ENCODE peak calls at places on chromosomes 12 and 14, in four cellular contexts. One of them, this sample, is unnamed. For H3K27me3, the result is how much of the 10 kb centered on the place peaks cover.

GRCh38 chr12:42732908-42733411 is 143.4 kb upstream of the PRICKLE1 start:
- DNase-seq in aorta: no peak
- DNase-seq in NT2/D1: no peak
- DNase-seq in fibroblast of lung: peak
- DNase-seq in this sample: no peak

GRCh38 chr12:34347367-34347766 is 325.1 kb downstream of the ALG10 start:
- DNase-seq in fibroblast of lung: no peak
- DNase-seq in aorta: no peak
- DNase-seq in NT2/D1: peak
- DNase-seq in this sample: no peak

GRCh38 chr12:105698047-105698446 is 367.6 kb downstream of the C12orf75 start:
- DNase-seq in aorta: no peak
- DNase-seq in fibroblast of lung: no peak
- DNase-seq in NT2/D1: peak
- DNase-seq in this sample: peak

GRCh38 chr12:66832997-66833396 is 154.1 kb upstream of the GRIP1 start:
- DNase-seq in fibroblast of lung: no peak
- DNase-seq in aorta: no peak
- DNase-seq in NT2/D1: no peak
- DNase-seq in this sample: no peak

GRCh38 chr14:60090864-60091519 is 731 bp upstream of the PCNX4 start:
- DNase-seq in fibroblast of lung: peak
- DNase-seq in NT2/D1: no peak
- DNase-seq in aorta: peak
- DNase-seq in this sample: peak

GRCh38 chr14:65080954-65081747 is 21.2 kb downstream of the MAX start:
- DNase-seq in NT2/D1: no peak
- DNase-seq in fibroblast of lung: no peak
- DNase-seq in aorta: no peak
- DNase-seq in this sample: no peak

GRCh38 chr12:87813476-87814234 is 215.5 kb downstream of the C12orf50 start:
- DNase-seq in aorta: no peak
- DNase-seq in NT2/D1: no peak
- DNase-seq in fibroblast of lung: peak
- DNase-seq in this sample: no peak

GRCh38 chr14:104871145-104871655 is 6.1 kb downstream of the CEP170B start:
- DNase-seq in aorta: no peak
- DNase-seq in NT2/D1: no peak
- DNase-seq in fibroblast of lung: no peak
- DNase-seq in this sample: no peak

GRCh38 chr14:103629503-103630121 is 601 bp downstream of the KLC1 start:
- DNase-seq in aorta: peak
- DNase-seq in fibroblast of lung: peak
- DNase-seq in NT2/D1: no peak
- DNase-seq in this sample: peak

GRCh38 chr14:52551696-52552062 is 626 bp downstream of the TXNDC16 start:
- DNase-seq in fibroblast of lung: peak
- DNase-seq in aorta: no peak
- DNase-seq in NT2/D1: no peak
- DNase-seq in this sample: peak

GRCh38 chr12:111408116-111408440 is 2.4 kb downstream of the SH2B3 start:
- DNase-seq in fibroblast of lung: no peak
- DNase-seq in NT2/D1: no peak
- DNase-seq in aorta: no peak
- DNase-seq in this sample: no peak

GRCh38 chr12:64566882-64567517 is 43.3 kb upstream of the RASSF3 start:
- DNase-seq in aorta: no peak
- DNase-seq in NT2/D1: no peak
- DNase-seq in fibroblast of lung: no peak
- DNase-seq in this sample: no peak

GRCh38 chr12:115207216-115207915 is 523.4 kb upstream of the TBX3 start:
- DNase-seq in fibroblast of lung: no peak
- DNase-seq in aorta: no peak
- DNase-seq in NT2/D1: no peak
- DNase-seq in this sample: no peak

GRCh38 chr14:50871914-50872732 is at the start of gene ABHD12B:
- DNase-seq in aorta: no peak
- DNase-seq in fibroblast of lung: peak
- DNase-seq in NT2/D1: no peak
- DNase-seq in this sample: no peak

GRCh38 chr12:52655720-52656124 is 3.7 kb upstream of the KRT2 start:
- DNase-seq in aorta: no peak
- DNase-seq in fibroblast of lung: no peak
- DNase-seq in NT2/D1: no peak
- DNase-seq in this sample: no peak

GRCh38 chr12:103840881-103841689 is at the start of gene NT5DC3:
- DNase-seq in fibroblast of lung: peak
- DNase-seq in aorta: peak
- DNase-seq in NT2/D1: peak
- DNase-seq in this sample: peak

GRCh38 chr12:109393437-109394345 is 46.0 kb downstream of the MYO1H start:
- DNase-seq in NT2/D1: peak
- DNase-seq in fibroblast of lung: peak
- DNase-seq in aorta: no peak
- DNase-seq in this sample: peak

GRCh38 chr12:71766202-71766601 is 11.5 kb downstream of the RAB21 start:
- DNase-seq in NT2/D1: no peak
- DNase-seq in aorta: no peak
- DNase-seq in fibroblast of lung: no peak
- DNase-seq in this sample: no peak

GRCh38 chr12:116687888-116688287 is 50.0 kb downstream of the SPRING1 start:
- DNase-seq in fibroblast of lung: peak
- DNase-seq in NT2/D1: peak
- DNase-seq in aorta: peak
- DNase-seq in this sample: peak

GRCh38 chr12:14619731-14620501 is 52.2 kb upstream of the PLBD1 start:
- DNase-seq in fibroblast of lung: no peak
- DNase-seq in aorta: no peak
- DNase-seq in NT2/D1: no peak
- DNase-seq in this sample: no peak

DNA sequence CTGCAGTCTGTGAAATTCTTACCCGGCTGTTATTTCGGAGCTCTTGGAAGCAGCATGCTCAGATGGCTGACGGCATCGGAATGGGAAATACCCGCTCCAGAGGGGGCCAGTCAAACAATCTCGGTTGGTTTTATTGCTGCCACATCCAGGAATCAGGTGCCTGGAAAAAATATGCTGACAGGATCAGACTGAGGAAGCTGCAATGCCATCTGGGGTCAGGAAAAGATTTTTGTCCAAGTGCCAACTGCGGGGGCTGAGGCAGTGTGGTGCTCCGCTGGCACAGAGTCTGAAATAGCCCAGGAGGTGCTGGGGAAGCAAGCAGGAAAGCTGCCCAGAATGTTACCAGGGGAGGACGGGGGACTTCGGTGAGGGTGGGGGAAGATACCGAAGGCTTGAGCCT is 28.0 kb upstream of the KCNA1 start:
- DNase-seq in NT2/D1: no peak
- DNase-seq in fibroblast of lung: no peak
- DNase-seq in aorta: no peak
- DNase-seq in this sample: no peak
- H3K27me3 ChIP-seq in NT2/D1: under half
- H3K27me3 ChIP-seq in fibroblast of lung: under half
- H3K27me3 ChIP-seq in aorta: under half
- H3K27me3 ChIP-seq in this sample: under half

GRCh38 chr14:81436296-81437138 is 36.4 kb upstream of the STON2 start:
- DNase-seq in fibroblast of lung: peak
- DNase-seq in NT2/D1: peak
- DNase-seq in aorta: peak
- DNase-seq in this sample: peak

GRCh38 chr14:81440041-81440440 is 39.9 kb upstream of the STON2 start:
- DNase-seq in aorta: no peak
- DNase-seq in NT2/D1: no peak
- DNase-seq in fibroblast of lung: no peak
- DNase-seq in this sample: no peak

GRCh38 chr14:81446279-81447007 is 46.3 kb upstream of the STON2 start:
- DNase-seq in aorta: no peak
- DNase-seq in fibroblast of lung: peak
- DNase-seq in NT2/D1: no peak
- DNase-seq in this sample: no peak

GRCh38 chr14:81437226-81437625 is 37.1 kb upstream of the STON2 start:
- DNase-seq in fibroblast of lung: no peak
- DNase-seq in NT2/D1: no peak
- DNase-seq in aorta: no peak
- DNase-seq in this sample: no peak

DNA sequence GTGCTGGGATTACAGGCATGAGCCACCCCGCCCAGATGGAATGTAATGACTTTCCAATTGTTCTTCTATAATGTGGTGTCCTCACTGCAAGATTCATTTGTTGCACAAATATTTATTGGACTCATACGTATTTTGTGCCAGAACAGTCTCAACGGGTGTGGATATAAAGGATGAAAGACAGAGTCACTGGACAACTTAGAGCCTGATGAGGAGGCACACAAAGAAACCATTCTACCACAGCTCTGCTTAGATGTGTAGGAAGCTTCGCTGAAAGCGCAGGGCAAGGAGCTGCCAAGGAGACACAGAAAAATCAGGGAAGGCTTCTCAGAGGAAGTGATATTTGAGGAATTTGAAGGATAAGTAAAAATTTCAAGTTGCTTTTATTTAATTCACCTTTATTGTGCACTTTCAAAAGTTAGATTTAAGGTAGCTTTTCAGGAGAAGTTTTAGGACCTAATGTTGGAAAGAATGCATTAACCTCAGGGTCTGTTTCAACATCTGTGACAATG is 41.6 kb upstream of the STON2 start:
- DNase-seq in NT2/D1: no peak
- DNase-seq in aorta: no peak
- DNase-seq in fibroblast of lung: no peak
- DNase-seq in this sample: no peak
- H3K27me3 ChIP-seq in NT2/D1: under half
- H3K27me3 ChIP-seq in aorta: under half
- H3K27me3 ChIP-seq in fibroblast of lung: under half
- H3K27me3 ChIP-seq in this sample: under half

GRCh38 chr14:95689441-95689840 is 3.2 kb downstream of the TCL1B start:
- DNase-seq in fibroblast of lung: no peak
- DNase-seq in aorta: no peak
- DNase-seq in NT2/D1: no peak
- DNase-seq in this sample: no peak
- H3K27me3 ChIP-seq in fibroblast of lung: under half
- H3K27me3 ChIP-seq in aorta: under half
- H3K27me3 ChIP-seq in NT2/D1: under half
- H3K27me3 ChIP-seq in this sample: under half

DNA sequence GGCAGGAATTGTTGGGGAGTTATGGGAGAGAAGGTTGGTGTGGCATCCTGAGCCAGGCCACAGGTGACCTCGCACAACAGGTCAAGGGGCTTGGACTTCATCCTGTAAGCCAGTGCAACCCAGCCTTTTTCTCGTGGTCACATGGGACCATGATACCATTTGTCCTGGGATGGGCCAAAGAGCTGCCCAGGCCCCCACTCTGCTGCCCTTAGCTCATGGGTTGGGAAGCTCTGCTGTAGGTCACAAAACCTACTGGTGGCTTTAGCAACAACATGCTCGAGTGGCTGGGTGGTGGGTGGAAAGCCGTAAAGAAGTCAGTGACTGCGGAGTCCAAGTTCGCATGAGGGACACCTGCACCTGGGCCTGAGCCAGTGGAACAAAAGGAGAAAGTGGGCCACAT is 4.6 kb downstream of the CLMN start:
- DNase-seq in NT2/D1: no peak
- DNase-seq in fibroblast of lung: no peak
- DNase-seq in aorta: no peak
- DNase-seq in this sample: no peak
- H3K27me3 ChIP-seq in NT2/D1: under half
- H3K27me3 ChIP-seq in fibroblast of lung: under half
- H3K27me3 ChIP-seq in aorta: under half
- H3K27me3 ChIP-seq in this sample: under half

GRCh38 chr12:132186208-132186856 is 42.1 kb downstream of the NOC4L start:
- DNase-seq in NT2/D1: no peak
- DNase-seq in aorta: no peak
- DNase-seq in fibroblast of lung: no peak
- DNase-seq in this sample: no peak
- H3K27me3 ChIP-seq in NT2/D1: half or more
- H3K27me3 ChIP-seq in aorta: under half
- H3K27me3 ChIP-seq in fibroblast of lung: under half
- H3K27me3 ChIP-seq in this sample: under half

DNA sequence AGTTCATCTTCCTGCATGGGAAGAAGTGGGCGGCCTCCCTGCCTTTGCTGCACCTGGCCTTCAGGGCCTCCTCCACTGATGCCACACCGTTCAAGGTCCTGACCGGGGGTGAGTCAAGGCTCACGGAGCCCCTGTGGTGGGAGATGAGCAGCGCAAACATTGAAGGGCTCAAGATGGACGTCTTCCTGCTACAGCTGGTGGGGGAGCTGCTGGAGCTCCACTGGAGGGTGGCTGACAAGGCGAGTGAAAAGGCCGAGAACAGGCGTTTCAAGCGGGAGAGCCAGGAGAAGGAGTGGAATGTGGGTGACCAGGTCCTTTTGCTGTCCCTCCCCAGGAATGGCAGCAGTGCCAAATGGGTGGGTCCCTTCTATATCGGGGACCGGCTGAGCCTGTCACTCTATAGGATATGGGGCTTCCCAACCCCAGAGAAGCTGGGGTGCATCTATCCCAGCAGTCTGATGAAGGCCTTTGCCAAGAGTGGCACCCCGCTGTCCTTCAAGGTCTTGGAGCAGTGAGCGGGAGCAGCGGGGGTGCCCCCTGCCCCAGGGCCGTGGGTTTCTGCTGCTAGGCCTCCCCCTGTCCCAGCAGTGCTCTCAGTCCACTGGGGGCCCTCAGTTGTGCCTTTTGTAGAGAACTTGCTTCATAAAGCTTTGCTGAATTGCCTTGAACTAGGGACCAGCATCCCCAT is 12.4 kb downstream of the CBLN3 start:
- DNase-seq in NT2/D1: no peak
- DNase-seq in aorta: no peak
- DNase-seq in fibroblast of lung: no peak
- DNase-seq in this sample: no peak
- H3K27me3 ChIP-seq in NT2/D1: under half
- H3K27me3 ChIP-seq in aorta: under half
- H3K27me3 ChIP-seq in fibroblast of lung: under half
- H3K27me3 ChIP-seq in this sample: under half

GRCh38 chr14:95072310-95072709 is 85.0 kb downstream of the DICER1 start:
- DNase-seq in NT2/D1: no peak
- DNase-seq in fibroblast of lung: no peak
- DNase-seq in aorta: no peak
- DNase-seq in this sample: no peak
- H3K27me3 ChIP-seq in NT2/D1: under half
- H3K27me3 ChIP-seq in fibroblast of lung: under half
- H3K27me3 ChIP-seq in aorta: under half
- H3K27me3 ChIP-seq in this sample: under half

GRCh38 chr12:51012570-51013236 is 13.5 kb downstream of the SLC11A2 start:
- DNase-seq in aorta: no peak
- DNase-seq in NT2/D1: no peak
- DNase-seq in fibroblast of lung: peak
- DNase-seq in this sample: no peak
- H3K27me3 ChIP-seq in aorta: under half
- H3K27me3 ChIP-seq in NT2/D1: under half
- H3K27me3 ChIP-seq in fibroblast of lung: under half
- H3K27me3 ChIP-seq in this sample: under half

This sample was measured in HAP-1.